ENCODE peak calls at places on chromosomes 16 and 17, in six cellular contexts. Y is cardiac fibroblast, M is dorsolateral prefrontal cortex, T is GM20000, V is neural progenitor cell, R is fibroblast of pulmonary artery. L is an unnamed sample.

GRCh38 chr17:52495646-52496045 is 337.1 kb upstream of the CA10 start:
- DNase-seq in Y (no peak), M (no peak), T (no peak), V (no peak), R (no peak), L (no peak)

GRCh38 chr16:83402160-83402794 is 405.5 kb upstream of the HSBP1 start:
- DNase-seq in Y (peak), M (no peak), T (no peak), V (no peak), R (no peak), L (no peak)

GRCh38 chr16:4624827-4625616 is 396 bp downstream of the MGRN1 start:
- DNase-seq in Y (peak), M (peak), T (peak), V (peak), R (peak), L (peak)

GRCh38 chr17:1108810-1109605 is 70.8 kb downstream of the ABR start:
- DNase-seq in Y (peak), M (peak), T (peak), V (peak), R (peak), L (no peak)

GRCh38 chr16:89815639-89816348 is 653 bp downstream of the FANCA start:
- DNase-seq in Y (no peak), M (no peak), T (peak), V (peak), R (no peak), L (no peak)

GRCh38 chr16:23877107-23878070 is 41.6 kb downstream of the PRKCB start:
- DNase-seq in Y (no peak), M (no peak), T (no peak), V (no peak), R (no peak), L (no peak)

GRCh38 chr16:49282690-49283375 is 1.2 kb upstream of the CBLN1 start:
- DNase-seq in Y (peak), M (peak), T (peak), V (peak), R (no peak), L (no peak)

GRCh38 chr17:71709974-71710373 is 410.8 kb upstream of the SOX9 start:
- DNase-seq in Y (no peak), M (no peak), T (no peak), V (peak), R (no peak), L (no peak)

GRCh38 chr17:61351745-61352407 is 47.8 kb upstream of the TBX2 start:
- DNase-seq in Y (no peak), M (no peak), T (no peak), V (no peak), R (no peak), L (no peak)

GRCh38 chr17:47717261-47717697 is 15.8 kb upstream of the TBX21 start:
- DNase-seq in Y (no peak), M (no peak), T (no peak), V (no peak), R (no peak), L (no peak)
- TF ChIP-seq CTCF in Y (peak), M (peak), T (peak), V (peak), R (peak), L (peak)

DNA sequence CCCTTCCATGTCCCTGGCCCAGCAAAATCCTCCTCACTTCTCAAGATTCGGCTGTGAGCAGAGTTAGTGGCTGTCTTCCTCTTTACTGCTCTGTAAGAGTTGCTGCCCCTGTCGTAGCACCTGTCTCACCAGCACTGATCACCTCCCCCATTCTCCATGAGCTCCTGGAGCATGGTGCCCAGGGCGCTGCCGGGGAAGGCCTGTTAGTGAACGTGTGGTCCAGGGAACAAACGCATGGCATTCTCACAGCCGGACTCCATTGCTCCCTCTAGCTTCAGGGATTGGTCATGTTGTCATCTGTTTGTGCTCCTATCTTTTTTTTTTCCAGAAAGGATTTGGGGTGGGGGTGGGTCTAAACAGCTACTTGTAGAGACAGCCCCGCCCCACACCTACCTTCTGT is 141.2 kb downstream of the CMIP start:
- DNase-seq in Y (peak), M (no peak), T (no peak), V (peak), R (no peak), L (no peak)
- TF ChIP-seq CTCF in Y (peak), M (peak), T (no peak), V (peak), R (peak), L (peak)

GRCh38 chr17:11369570-11369969 is 128.6 kb downstream of the SHISA6 start:
- DNase-seq in Y (no peak), M (no peak), T (no peak), V (no peak), R (no peak), L (no peak)
- TF ChIP-seq CTCF in Y (no peak), M (no peak), T (no peak), V (no peak), R (no peak), L (no peak)

GRCh38 chr17:45308016-45308365 is 8.8 kb downstream of the MAP3K14 start:
- DNase-seq in Y (no peak), M (no peak), T (no peak), V (no peak), R (no peak), L (no peak)

GRCh38 chr17:45306094-45306493 is 10.7 kb downstream of the MAP3K14 start:
- DNase-seq in Y (no peak), M (no peak), T (no peak), V (no peak), R (no peak), L (no peak)

GRCh38 chr17:45307290-45308015 is 9.4 kb downstream of the MAP3K14 start:
- DNase-seq in Y (peak), M (no peak), T (peak), V (no peak), R (peak), L (peak)

GRCh38 chr17:45305532-45306087 is 11.2 kb downstream of the MAP3K14 start:
- DNase-seq in Y (peak), M (no peak), T (no peak), V (no peak), R (no peak), L (peak)

DNA sequence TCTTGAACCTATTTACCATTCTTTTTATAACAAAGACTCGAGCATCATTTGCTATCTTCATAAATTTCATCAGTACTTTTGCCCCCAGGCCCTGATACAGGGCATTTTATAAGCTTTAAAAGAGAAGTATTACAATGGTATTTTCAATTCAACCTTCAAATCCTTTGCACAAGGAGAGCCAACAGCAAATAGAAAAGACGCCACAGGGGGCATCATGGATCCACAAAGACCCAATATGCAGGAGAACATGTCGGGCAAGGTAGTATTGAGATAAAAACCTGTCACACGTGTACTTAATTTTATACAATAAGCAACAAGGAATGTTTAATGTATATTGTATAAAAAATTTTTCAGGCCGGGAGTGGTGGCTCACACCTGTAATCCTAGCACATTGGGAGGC is 10.2 kb downstream of the MAP3K14 start:
- DNase-seq in Y (no peak), M (no peak), T (no peak), V (no peak), R (no peak), L (no peak)
- TF ChIP-seq CTCF in Y (no peak), M (no peak), T (no peak), V (peak), R (peak), L (peak)

L was measured in brain microvascular endothelial cell.